ENCODE peak calls at places on chromosome 15, in seven cellular contexts. W is H9, Q is IMR-90, B is mesenchymal stem cell, A is neuronal stem cell, H is H1, L is trophoblast cell. R is an unnamed sample.
A peak's percentile ranks its signal among the peaks of the same experiment; 100 is the strongest.

GRCh38 chr15:51888593-51889195 is 59.2 kb downstream of the TMOD3 start:
- DNase-seq in W (no peak), Q (peak; percentile 31), B (peak; percentile 50), A (no peak), H (no peak), L (peak; percentile 68), R (no peak)

GRCh38 chr15:81469154-81469553 is 95.1 kb upstream of the TMC3 start:
- DNase-seq in W (no peak), Q (no peak), B (no peak), A (no peak), H (no peak), L (no peak), R (no peak)

GRCh38 chr15:71052356-71052755 is 62.9 kb upstream of the THSD4 start:
- DNase-seq in W (no peak), Q (peak; percentile 90), B (peak; percentile 25), A (no peak), H (no peak), L (peak; percentile 74), R (no peak)

GRCh38 chr15:33994005-33994615 is 25.8 kb downstream of the CHRM5 start:
- DNase-seq in W (peak; percentile 60), Q (peak; percentile 51), B (peak; percentile 51), A (peak; percentile 12), H (peak; percentile 10), L (peak; percentile 62), R (peak; percentile 77)

GRCh38 chr15:80856809-80857377 is 77.7 kb downstream of the CEMIP start:
- DNase-seq in W (no peak), Q (no peak), B (no peak), A (no peak), H (no peak), L (peak; percentile 38), R (peak; percentile 44)

GRCh38 chr15:76185716-76186115 is 125.6 kb downstream of the ETFA start:
- DNase-seq in W (peak; percentile 77), Q (peak; percentile 75), B (peak; percentile 77), A (peak; percentile 33), H (peak; percentile 54), L (peak; percentile 85), R (peak; percentile 92)

GRCh38 chr15:49286649-49287394 is 116.8 kb downstream of the GALK2 start:
- DNase-seq in W (no peak), Q (peak; percentile 22), B (no peak), A (no peak), H (no peak), L (no peak), R (peak; percentile 33)

GRCh38 chr15:64209680-64210334 is 47.0 kb upstream of the PPIB start:
- DNase-seq in W (no peak), Q (peak; percentile 64), B (peak; percentile 57), A (no peak), H (no peak), L (peak; percentile 55), R (no peak)

GRCh38 chr15:62483817-62484216 is 318.7 kb upstream of the C2CD4B start:
- DNase-seq in W (no peak), Q (peak; percentile 21), B (no peak), A (no peak), H (no peak), L (no peak), R (peak; percentile 75)

GRCh38 chr15:75732206-75732808 is 19.7 kb upstream of the CSPG4 start:
- DNase-seq in W (no peak), Q (no peak), B (no peak), A (no peak), H (no peak), L (no peak), R (no peak)

GRCh38 chr15:51218249-51218648 is 120.1 kb downstream of the CYP19A1 start:
- DNase-seq in W (no peak), Q (no peak), B (no peak), A (no peak), H (no peak), L (no peak), R (no peak)

GRCh38 chr15:31586841-31587240 is 260.2 kb downstream of the KLF13 start:
- DNase-seq in W (no peak), Q (peak; percentile 27), B (no peak), A (no peak), H (no peak), L (peak; percentile 75), R (no peak)

GRCh38 chr15:77387355-77388105 is 32.4 kb downstream of the PEAK1 start:
- DNase-seq in W (no peak), Q (peak; percentile 16), B (no peak), A (no peak), H (no peak), L (no peak), R (peak; percentile 15)

GRCh38 chr15:69395991-69396390 is 18.2 kb upstream of the KIF23 start:
- DNase-seq in W (no peak), Q (no peak), B (no peak), A (no peak), H (no peak), L (no peak), R (no peak)

GRCh38 chr15:42734076-42734672 is 2.8 kb downstream of the CDAN1 start:
- DNase-seq in W (no peak), Q (no peak), B (no peak), A (no peak), H (no peak), L (no peak), R (no peak)

GRCh38 chr15:42737529-42738328 is 801 bp upstream of the CDAN1 start:
- DNase-seq in W (no peak), Q (peak; percentile 4), B (no peak), A (no peak), H (no peak), L (peak; percentile 86), R (peak; percentile 6)

GRCh38 chr15:42736178-42736792 is 643 bp downstream of the CDAN1 start:
- DNase-seq in W (no peak), Q (no peak), B (peak; percentile 17), A (no peak), H (no peak), L (peak; percentile 21), R (peak; percentile 35)

GRCh38 chr15:42735382-42736165 is 1.4 kb downstream of the CDAN1 start:
- DNase-seq in W (no peak), Q (no peak), B (no peak), A (no peak), H (no peak), L (no peak), R (no peak)

GRCh38 chr15:42736793-42737528 is at the start of gene CDAN1:
- DNase-seq in W (peak; percentile 91), Q (peak; percentile 75), B (peak; percentile 85), A (peak; percentile 86), H (peak; percentile 29), L (peak; percentile 92), R (peak; percentile 86)
- H2BK120ac ChIP-seq in W (no peak within 1 kb of the TSS), Q (peak within 1 kb of the TSS; percentile 57), B (no peak within 1 kb of the TSS), A (no peak within 1 kb of the TSS), H (no peak within 1 kb of the TSS), L (peak within 1 kb of the TSS; percentile 92), R (no peak within 1 kb of the TSS)

DNA sequence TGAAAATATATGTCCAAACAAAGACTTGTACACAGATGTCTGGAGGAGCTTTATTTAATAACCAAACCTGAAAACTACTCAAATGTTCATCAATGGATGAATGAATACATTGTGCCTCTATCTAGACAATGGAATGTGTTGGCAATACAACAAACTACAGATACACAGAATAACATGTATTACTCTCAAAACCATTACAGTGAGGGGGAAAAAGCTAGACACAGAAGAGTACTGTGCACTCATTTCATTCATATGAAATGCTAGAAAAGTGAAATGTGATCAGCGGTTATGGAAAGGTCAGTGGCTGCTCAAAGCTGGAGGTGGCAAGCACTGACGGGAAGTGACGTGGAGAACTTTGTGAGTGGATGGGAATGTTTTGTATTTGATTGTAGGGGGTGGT is 13.2 kb downstream of the STOML1 start:
- DNase-seq in W (no peak), Q (no peak), B (no peak), A (no peak), H (no peak), L (no peak), R (no peak)
- H3K18ac ChIP-seq in W (no peak overlapping the region), Q (no peak overlapping the region), B (no peak overlapping the region), A (no peak overlapping the region), H (no peak overlapping the region), L (no peak overlapping the region), R (no peak overlapping the region)

GRCh38 chr15:94523873-94524272 is 292.5 kb downstream of the MCTP2 start:
- DNase-seq in W (no peak), Q (no peak), B (no peak), A (no peak), H (no peak), L (no peak), R (no peak)
- H2BK120ac ChIP-seq in W (no peak overlapping the region), Q (no peak overlapping the region), B (no peak overlapping the region), A (no peak overlapping the region), H (no peak overlapping the region), L (no peak overlapping the region), R (no peak overlapping the region)

GRCh38 chr15:55819397-55820034 is 76.6 kb upstream of the PRTG start:
- DNase-seq in W (no peak), Q (no peak), B (no peak), A (no peak), H (no peak), L (no peak), R (peak; percentile 16)
- H3K18ac ChIP-seq in W (no peak overlapping the region), Q (no peak overlapping the region), B (peak overlapping the region; percentile 60), A (peak overlapping the region; percentile 73), H (no peak overlapping the region), L (no peak overlapping the region), R (no peak overlapping the region)

GRCh38 chr15:39320886-39321285 is 260.0 kb upstream of the THBS1 start:
- DNase-seq in W (no peak), Q (peak; percentile 38), B (no peak), A (no peak), H (no peak), L (no peak), R (no peak)

GRCh38 chr15:39318231-39318630 is 262.6 kb upstream of the THBS1 start:
- DNase-seq in W (no peak), Q (no peak), B (no peak), A (no peak), H (no peak), L (no peak), R (no peak)

GRCh38 chr15:39323157-39323556 is 257.7 kb upstream of the THBS1 start:
- DNase-seq in W (no peak), Q (no peak), B (no peak), A (no peak), H (no peak), L (no peak), R (no peak)

GRCh38 chr15:39321977-39322376 is 258.9 kb upstream of the THBS1 start:
- DNase-seq in W (no peak), Q (peak; percentile 24), B (no peak), A (no peak), H (no peak), L (no peak), R (no peak)

GRCh38 chr15:39320355-39320754 is 260.5 kb upstream of the THBS1 start:
- DNase-seq in W (no peak), Q (no peak), B (no peak), A (no peak), H (no peak), L (no peak), R (no peak)
- H2BK120ac ChIP-seq in W (no peak overlapping the region), Q (peak overlapping the region; percentile 68), B (no peak overlapping the region), A (no peak overlapping the region), H (no peak overlapping the region), L (no peak overlapping the region), R (no peak overlapping the region)

GRCh38 chr15:59143281-59143680 is 38.3 kb downstream of the CCNB2 start:
- DNase-seq in W (no peak), Q (no peak), B (no peak), A (no peak), H (no peak), L (no peak), R (no peak)
- H3K18ac ChIP-seq in W (no peak overlapping the region), Q (no peak overlapping the region), B (no peak overlapping the region), A (no peak overlapping the region), H (no peak overlapping the region), L (no peak overlapping the region), R (no peak overlapping the region)

R was measured in mesendoderm.